ENCODE peak calls at places on chromosome 7, in nine cellular contexts. P is GM23338; D is body of pancreas; E is CD8-positive, alpha-beta memory T cell; G is adrenal gland; T is H9; M is tibial nerve; J is transverse colon; X is breast epithelium. I is an unnamed sample.
A peak's percentile ranks its signal among the peaks of the same experiment; 100 is the strongest.

GRCh38 chr7:27431465-27431864 is 188.9 kb downstream of the EVX1 start:
- DNase-seq in T (no peak), P (no peak), X (no peak), J (no peak), D (no peak), M (no peak), E (no peak), G (no peak), I (no peak)

GRCh38 chr7:23072043-23072442 is 33.5 kb upstream of the KLHL7 start:
- DNase-seq in G (no peak), T (no peak), P (peak; percentile 22), M (no peak), D (no peak), E (no peak), J (no peak), X (no peak), I (no peak)

GRCh38 chr7:152968003-152968402 is 208.5 kb downstream of the ACTR3B start:
- DNase-seq in E (no peak), D (no peak), P (no peak), M (no peak), G (no peak), T (no peak), J (no peak), X (no peak), I (no peak)

GRCh38 chr7:45695249-45695995 is 121.3 kb downstream of the ADCY1 start:
- DNase-seq in P (no peak), J (no peak), M (no peak), G (no peak), D (no peak), X (peak; percentile 24), E (no peak), T (no peak), I (no peak)

GRCh38 chr7:97835296-97836138 is 36.7 kb downstream of the ASNS start:
- DNase-seq in M (peak; percentile 89), P (peak; percentile 86), G (peak; percentile 60), J (peak; percentile 70), D (peak; percentile 75), T (peak; percentile 50), X (no peak), E (peak; percentile 65), I (peak; percentile 51)

GRCh38 chr7:82810558-82811259 is 352.0 kb downstream of the PCLO start:
- DNase-seq in X (no peak), G (no peak), P (peak; percentile 84), T (no peak), J (no peak), E (no peak), M (peak; percentile 38), D (peak; percentile 20), I (no peak)

GRCh38 chr7:6164491-6164890 is 107.9 kb downstream of the CYTH3 start:
- DNase-seq in M (no peak), X (peak; percentile 36), E (no peak), J (no peak), T (peak; percentile 74), G (no peak), D (no peak), P (peak; percentile 71), I (no peak)

GRCh38 chr7:27088002-27088931 is 7.5 kb downstream of the HOXA1 start:
- DNase-seq in P (peak; percentile 83), D (no peak), T (peak; percentile 56), E (no peak), X (no peak), J (no peak), M (no peak), G (no peak), I (no peak)

GRCh38 chr7:6271694-6272371 is 591 bp downstream of the CYTH3 start:
- DNase-seq in M (no peak), E (peak; percentile 54), J (peak; percentile 28), X (no peak), P (no peak), G (no peak), T (no peak), D (peak; percentile 31), I (peak; percentile 39)

GRCh38 chr7:105480931-105481330 is 41.1 kb downstream of the PUS7 start:
- DNase-seq in D (no peak), G (no peak), T (no peak), J (no peak), M (no peak), E (no peak), P (no peak), X (no peak), I (no peak)

GRCh38 chr7:2728309-2729042 is 40.5 kb downstream of the AMZ1 start:
- DNase-seq in P (no peak), J (no peak), G (no peak), M (no peak), D (no peak), T (no peak), X (no peak), E (no peak), I (no peak)

GRCh38 chr7:81623251-81623855 is 146.5 kb downstream of the HGF start:
- DNase-seq in P (no peak), D (no peak), T (no peak), J (no peak), X (no peak), E (no peak), M (no peak), G (no peak), I (no peak)

GRCh38 chr7:81331061-81332018 is 412.5 kb upstream of the SEMA3C start:
- DNase-seq in E (no peak), T (no peak), X (no peak), P (no peak), G (no peak), M (no peak), D (no peak), J (no peak), I (no peak)

DNA sequence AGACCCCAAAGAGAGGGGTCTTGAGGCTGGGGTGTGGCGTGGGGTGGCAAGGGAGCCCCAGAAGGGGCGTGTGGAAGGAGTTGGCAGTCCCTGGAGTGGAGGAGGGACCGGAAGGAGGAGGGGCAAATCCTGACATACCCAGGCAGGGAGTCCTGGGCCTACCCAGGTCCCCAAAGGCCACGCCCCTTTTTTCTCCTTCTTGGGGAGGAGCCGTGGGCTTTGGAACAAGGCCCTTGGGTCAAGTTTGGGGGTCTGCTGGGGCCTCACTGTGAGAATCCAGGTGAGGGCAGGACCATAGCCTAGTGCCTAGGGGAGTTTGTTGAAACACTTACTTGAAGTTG is 1.2 kb upstream of the SMARCD3 start:
- DNase-seq in P (peak; percentile 80), M (no peak), X (no peak), D (peak; percentile 62), J (peak; percentile 48), T (peak; percentile 64), E (peak; percentile 35), G (peak; percentile 80), I (no peak)
- H3K4me1 ChIP-seq in P (peaks cover 41% of the 10 kb centered on the region), M (peaks cover 58% of the 10 kb centered on the region), X (peaks cover 19% of the 10 kb centered on the region), D (peaks cover 68% of the 10 kb centered on the region), J (peaks cover 24% of the 10 kb centered on the region), T (peaks cover 7% of the 10 kb centered on the region), E (peaks cover 29% of the 10 kb centered on the region), G (peaks cover 69% of the 10 kb centered on the region), I (peaks cover 26% of the 10 kb centered on the region)

DNA sequence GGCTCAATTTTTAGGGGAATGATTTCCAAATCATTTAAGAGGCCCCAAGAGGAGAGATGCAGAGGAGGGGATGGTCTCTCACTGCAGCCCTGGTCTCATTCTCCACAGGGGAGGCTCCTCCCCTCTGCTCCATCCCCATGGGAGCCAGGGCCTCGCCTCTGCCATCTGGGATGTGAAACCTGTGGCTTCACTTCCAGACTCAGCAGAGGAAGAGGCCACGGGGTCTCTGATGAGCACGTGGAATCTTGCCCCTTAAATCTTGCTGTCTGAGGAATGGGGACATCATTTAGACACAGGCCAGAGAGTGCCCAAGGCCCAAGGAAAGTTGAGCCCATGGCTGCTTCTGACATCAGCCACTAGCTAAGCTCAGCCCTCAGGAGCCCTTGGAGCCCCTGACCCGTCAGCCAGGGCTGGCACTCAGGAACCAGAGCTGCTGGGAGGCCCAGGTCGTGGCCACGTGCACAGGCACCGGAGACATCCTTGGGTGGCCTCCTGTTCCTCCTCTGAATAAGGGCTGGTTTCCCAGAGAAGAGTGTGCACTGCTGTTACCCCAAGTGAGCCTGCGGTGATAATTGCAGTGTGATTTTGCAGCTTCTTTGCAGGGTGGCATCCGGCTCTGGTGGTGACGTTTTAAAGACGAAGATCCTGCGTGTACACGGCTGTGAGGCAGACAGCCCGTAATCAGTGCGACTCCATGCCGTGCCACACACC is 50.5 kb downstream of the VIPR2 start:
- DNase-seq in E (no peak), G (no peak), P (no peak), M (no peak), X (peak; percentile 38), J (peak; percentile 3), D (no peak), T (peak; percentile 23), I (peak; percentile 8)
- H3K4me1 ChIP-seq in E (no peaks in the 10 kb centered on the region), G (no peaks in the 10 kb centered on the region), P (no peaks in the 10 kb centered on the region), M (no peaks in the 10 kb centered on the region), X (no peaks in the 10 kb centered on the region), J (no peaks in the 10 kb centered on the region), D (no peaks in the 10 kb centered on the region), T (no peaks in the 10 kb centered on the region), I (no peaks in the 10 kb centered on the region)

DNA sequence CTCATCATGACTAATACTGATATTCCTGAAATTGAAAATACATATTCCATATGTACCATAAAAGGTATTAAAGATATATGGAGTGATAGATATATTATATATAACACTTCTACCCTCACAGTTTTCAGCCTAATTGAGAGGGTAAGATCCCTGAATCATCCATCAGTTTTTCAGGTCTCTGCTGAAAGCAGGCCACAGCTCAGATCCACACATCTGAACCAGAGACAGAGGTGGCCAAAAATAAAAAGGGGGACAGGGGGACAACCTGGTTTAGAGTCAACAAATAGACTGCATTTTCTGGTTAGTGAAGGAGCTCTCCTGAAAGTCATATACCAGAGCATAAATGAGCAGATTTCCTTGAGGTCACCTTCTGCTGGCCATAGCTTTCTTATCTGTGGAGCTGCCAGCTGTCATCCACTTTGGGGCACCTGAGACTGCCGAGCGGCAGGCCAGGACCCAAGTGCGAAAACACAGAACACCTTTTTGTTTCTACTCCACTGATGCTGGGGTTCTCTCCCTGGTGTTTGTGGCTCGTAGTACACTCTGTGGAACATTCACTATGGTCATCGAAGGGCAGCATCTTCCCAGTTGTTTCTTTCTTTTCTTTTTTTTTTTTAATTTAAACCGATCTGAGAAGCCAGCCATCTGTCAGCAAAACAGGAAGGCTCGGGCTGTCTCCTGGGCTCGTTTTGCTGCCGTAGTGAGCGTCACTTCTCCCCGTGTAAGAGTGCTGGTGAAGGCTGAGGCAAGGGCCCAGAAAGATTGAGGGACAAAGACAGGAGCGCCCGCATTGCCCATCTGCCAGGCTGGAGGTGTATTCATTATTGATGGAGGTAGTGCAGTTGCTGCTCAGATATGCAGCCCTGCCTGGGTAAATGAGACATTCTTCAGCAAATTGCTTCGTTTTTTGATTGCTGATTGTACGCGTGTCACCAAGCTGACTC is 13.5 kb downstream of the IKZF1 start:
- DNase-seq in M (no peak), T (no peak), J (no peak), D (no peak), E (no peak), G (no peak), P (no peak), X (no peak), I (no peak)
- H3K4me1 ChIP-seq in M (no peaks in the 10 kb centered on the region), T (peaks cover 6% of the 10 kb centered on the region), J (no peaks in the 10 kb centered on the region), D (no peaks in the 10 kb centered on the region), E (peaks cover 99% of the 10 kb centered on the region), G (no peaks in the 10 kb centered on the region), P (peaks cover 32% of the 10 kb centered on the region), X (no peaks in the 10 kb centered on the region), I (peaks cover 92% of the 10 kb centered on the region)

GRCh38 chr7:130960208-130960988 is 226.4 kb upstream of the KLF14 start:
- DNase-seq in P (no peak), M (no peak), J (no peak), E (peak; percentile 57), X (no peak), D (no peak), G (peak; percentile 31), T (no peak), I (no peak)
- H3K4me1 ChIP-seq in P (peaks cover 7% of the 10 kb centered on the region), M (peaks cover 52% of the 10 kb centered on the region), J (peaks cover 8% of the 10 kb centered on the region), E (peaks cover 62% of the 10 kb centered on the region), X (peaks cover 10% of the 10 kb centered on the region), D (no peaks in the 10 kb centered on the region), G (peaks cover 57% of the 10 kb centered on the region), T (peaks cover 5% of the 10 kb centered on the region), I (peaks cover 57% of the 10 kb centered on the region)

GRCh38 chr7:69782917-69783684 is 184.8 kb downstream of the AUTS2 start:
- DNase-seq in P (no peak), T (no peak), D (no peak), J (peak; percentile 18), M (peak; percentile 68), E (no peak), G (peak; percentile 31), X (no peak), I (no peak)
- H3K4me1 ChIP-seq in P (peaks cover 22% of the 10 kb centered on the region), T (no peaks in the 10 kb centered on the region), D (no peaks in the 10 kb centered on the region), J (no peaks in the 10 kb centered on the region), M (peaks cover 41% of the 10 kb centered on the region), E (no peaks in the 10 kb centered on the region), G (peaks cover 22% of the 10 kb centered on the region), X (peaks cover 7% of the 10 kb centered on the region), I (no peaks in the 10 kb centered on the region)

I was measured in naive thymus-derived CD4-positive, alpha-beta T cell.